ENCODE peak calls at places on chromosomes 7 and 10, in five cellular contexts. E is NCI-H1417, M is HepG2, X is colonic mucosa, I is hepatocyte. T is an unnamed sample.

GRCh38 chr10:58781873-58782488 is 269.3 kb downstream of the BICC1 start:
- DNase-seq in E (peak), I (peak), M (peak), X (no peak), T (peak)

GRCh38 chr7:23938937-23939552 is 229.0 kb downstream of the STK31 start:
- DNase-seq in E (peak), I (peak), X (peak), M (peak), T (peak)

GRCh38 chr10:95660283-95660682 is 3.8 kb upstream of the ALDH18A1 start:
- DNase-seq in X (no peak), I (no peak), M (no peak), E (no peak), T (peak)

GRCh38 chr10:31515819-31516402 is 196.9 kb downstream of the ZEB1 start:
- DNase-seq in X (no peak), E (no peak), I (no peak), M (no peak), T (no peak)

GRCh38 chr7:150451097-150451793 is 815 bp downstream of the GIMAP8 start:
- DNase-seq in I (no peak), M (no peak), X (peak), E (no peak), T (no peak)

GRCh38 chr7:91520645-91521044 is 256.4 kb downstream of the FZD1 start:
- DNase-seq in X (no peak), M (no peak), E (no peak), I (no peak), T (no peak)

GRCh38 chr7:101555921-101556275 is 73.2 kb downstream of the MYL10 start:
- DNase-seq in I (no peak), X (no peak), E (no peak), M (no peak), T (no peak)

GRCh38 chr7:50720295-50720694 is 62.4 kb downstream of the GRB10 start:
- DNase-seq in X (no peak), E (no peak), I (no peak), M (no peak), T (no peak)

GRCh38 chr7:44796034-44796503 is 412 bp upstream of the PPIA start:
- DNase-seq in E (peak), M (peak), I (no peak), X (no peak), T (no peak)

GRCh38 chr7:128352138-128352537 is 8.4 kb upstream of the RBM28 start:
- DNase-seq in M (peak), I (peak), E (peak), X (no peak), T (peak)

GRCh38 chr7:137986252-137987010 is 15.5 kb downstream of the CREB3L2 start:
- DNase-seq in X (no peak), M (peak), I (peak), E (no peak), T (peak)

GRCh38 chr7:96910484-96910883 is 94.9 kb upstream of the DLX6 start:
- DNase-seq in M (peak), X (no peak), E (no peak), I (peak), T (peak)

GRCh38 chr10:14953452-14954000 is 370 bp downstream of the DCLRE1C start:
- DNase-seq in X (peak), E (peak), M (no peak), I (peak), T (peak)

GRCh38 chr10:111493024-111493625 is 416.3 kb downstream of the ADRA2A start:
- DNase-seq in X (no peak), M (no peak), E (no peak), I (no peak), T (no peak)

GRCh38 chr7:22662490-22663145 is 64.4 kb upstream of the IL6 start:
- DNase-seq in E (no peak), M (no peak), I (no peak), X (no peak), T (peak)

GRCh38 chr7:49937608-49938007 is 155.4 kb downstream of the ZPBP start:
- DNase-seq in E (no peak), I (no peak), X (no peak), M (no peak), T (no peak)

GRCh38 chr7:24972991-24973390 is 7.0 kb downstream of the OSBPL3 start:
- DNase-seq in M (no peak), I (no peak), X (no peak), E (no peak), T (no peak)

GRCh38 chr10:110843031-110843430 is 28.7 kb upstream of the PDCD4 start:
- DNase-seq in X (peak), E (no peak), I (no peak), M (no peak), T (no peak)

GRCh38 chr10:131759347-131759746 is 141.5 kb upstream of the PPP2R2D start:
- DNase-seq in E (no peak), X (no peak), M (no peak), I (no peak), T (no peak)

GRCh38 chr10:30999084-30999712 is 32.5 kb downstream of the ZNF438 start:
- DNase-seq in I (peak), X (no peak), M (no peak), E (no peak), T (peak)

GRCh38 chr7:99707096-99707495 is 27.3 kb upstream of the CYP3A5 start:
- DNase-seq in M (no peak), E (peak), I (no peak), X (no peak), T (no peak)

GRCh38 chr7:122487131-122487530 is 182.6 kb upstream of the FEZF1 start:
- DNase-seq in I (no peak), M (no peak), X (no peak), E (no peak), T (peak)

GRCh38 chr7:126700807-126701604 is 551.7 kb downstream of the GRM8 start:
- DNase-seq in M (peak), I (peak), E (peak), X (no peak), T (peak)